ENCODE peak calls at places on chromosomes 11 and 22, in five cellular contexts. X, I, Q, A and Z are unnamed samples.

GRCh38 chr11:61150656-61151544 is 10.3 kb downstream of the VPS37C start:
- DNase-seq in X (no peak), I (no peak), Q (no peak), A (no peak), Z (no peak)

GRCh38 chr22:19865141-19865829 is 10.6 kb upstream of the GNB1L start:
- DNase-seq in X (no peak), I (no peak), Q (no peak), A (no peak), Z (no peak)

GRCh38 chr11:67269401-67270255 is 3.4 kb downstream of the GRK2 start:
- DNase-seq in X (no peak), I (no peak), Q (no peak), A (peak), Z (no peak)

GRCh38 chr11:128473631-128474030 is 113.7 kb downstream of the ETS1 start:
- DNase-seq in X (no peak), I (no peak), Q (no peak), A (no peak), Z (no peak)

GRCh38 chr11:119319702-119320592 is 3.0 kb upstream of the MCAM start:
- DNase-seq in X (peak), I (no peak), Q (no peak), A (no peak), Z (no peak)

GRCh38 chr11:24697722-24698121 is 200.9 kb downstream of the LUZP2 start:
- DNase-seq in X (no peak), I (peak), Q (no peak), A (no peak), Z (peak)

GRCh38 chr11:76656087-76656531 is 14.4 kb downstream of the LRRC32 start:
- DNase-seq in X (no peak), I (no peak), Q (no peak), A (no peak), Z (no peak)

GRCh38 chr11:70127653-70128434 is 49.7 kb downstream of the ANO1 start:
- DNase-seq in X (no peak), I (peak), Q (no peak), A (no peak), Z (peak)

GRCh38 chr11:120215634-120216033 is 4.8 kb downstream of the OAF start:
- DNase-seq in X (no peak), I (no peak), Q (no peak), A (no peak), Z (no peak)

GRCh38 chr11:125626381-125626950 is 1.5 kb downstream of the CHEK1 start:
- DNase-seq in X (no peak), I (peak), Q (peak), A (peak), Z (no peak)

GRCh38 chr22:22074634-22075381 is 92.2 kb upstream of the TOP3B start:
- DNase-seq in X (no peak), I (no peak), Q (no peak), A (no peak), Z (peak)

GRCh38 chr22:25554321-25555088 is 10.0 kb upstream of the GRK3 start:
- DNase-seq in X (no peak), I (no peak), Q (no peak), A (no peak), Z (no peak)

GRCh38 chr11:70000228-70000627 is 77.9 kb upstream of the ANO1 start:
- DNase-seq in X (no peak), I (no peak), Q (no peak), A (no peak), Z (no peak)

GRCh38 chr11:28366549-28367341 is 258.6 kb downstream of the METTL15 start:
- DNase-seq in X (no peak), I (no peak), Q (no peak), A (no peak), Z (no peak)